ENCODE peak calls at places on chromosomes 12 and 14, in four cellular contexts. U, T, A and O are unnamed samples.

GRCh38 chr14:23494223-23494622 is 24.7 kb downstream of the NGDN start:
- DNase-seq in T (no peak), A (peak; percentile 42), U (no peak), O (no peak)

GRCh38 chr12:53005215-53005985 is 856 bp upstream of the EIF4B start:
- DNase-seq in T (no peak), U (peak; percentile 16), A (no peak), O (peak; percentile 24)

GRCh38 chr14:89746654-89747053 is 207.9 kb downstream of the EFCAB11 start:
- DNase-seq in A (no peak), U (no peak), T (no peak), O (no peak)

GRCh38 chr12:123757555-123757954 is 4.5 kb upstream of the DNAH10 start:
- DNase-seq in U (no peak), A (no peak), T (no peak), O (no peak)

GRCh38 chr12:34402228-34402898 is 380.1 kb downstream of the ALG10 start:
- DNase-seq in U (peak; percentile 2), T (no peak), A (no peak), O (peak; percentile 1)

GRCh38 chr12:12018454-12018853 is 52.3 kb upstream of the BCL2L14 start:
- DNase-seq in U (no peak), A (peak; percentile 61), T (no peak), O (no peak)

GRCh38 chr12:41684997-41685396 is 459.7 kb downstream of the GXYLT1 start:
- DNase-seq in T (no peak), U (no peak), A (no peak), O (no peak)

GRCh38 chr12:68794653-68795253 is 13.2 kb upstream of the MDM2 start:
- DNase-seq in U (no peak), T (no peak), A (peak; percentile 65), O (no peak)

GRCh38 chr12:103924761-103925641 is 5.2 kb upstream of the HSP90B1 start:
- DNase-seq in U (no peak), T (no peak), A (peak; percentile 82), O (no peak)

GRCh38 chr12:93839076-93839475 is 161.9 kb downstream of the CRADD start:
- DNase-seq in T (no peak), U (no peak), A (no peak), O (no peak)

GRCh38 chr14:104135904-104136471 is 2.4 kb upstream of the KIF26A start:
- DNase-seq in T (no peak), A (no peak), U (peak; percentile 17), O (peak; percentile 13)

GRCh38 chr14:71130491-71131179 is 223.4 kb downstream of the PCNX1 start:
- DNase-seq in T (no peak), U (no peak), A (peak; percentile 82), O (no peak)

GRCh38 chr14:70188608-70189540 is at the start of gene SLC8A3:
- DNase-seq in U (no peak), T (no peak), A (peak; percentile 44), O (no peak)

GRCh38 chr12:54579696-54580333 is 8.6 kb downstream of the PPP1R1A start:
- DNase-seq in T (peak; percentile 56), U (peak; percentile 85), A (peak; percentile 27), O (peak; percentile 90)

GRCh38 chr12:131990066-131990979 is 40.6 kb downstream of the EP400 start:
- DNase-seq in U (no peak), A (peak; percentile 61), T (no peak), O (no peak)

GRCh38 chr12:22598763-22599161 is 26.2 kb upstream of the ETNK1 start:
- DNase-seq in A (no peak), U (no peak), T (no peak), O (no peak)

GRCh38 chr12:46722737-46723136 is 103.1 kb downstream of the SLC38A4 start:
- DNase-seq in T (no peak), A (no peak), U (peak; percentile 14), O (no peak)

GRCh38 chr14:102951034-102951433 is 28.6 kb downstream of the AMN start:
- DNase-seq in A (no peak), T (no peak), U (no peak), O (no peak)

GRCh38 chr12:54958048-54958658 is 26.4 kb downstream of the TESPA1 start:
- DNase-seq in A (peak; percentile 38), T (peak; percentile 49), U (no peak), O (peak; percentile 62)

DNA sequence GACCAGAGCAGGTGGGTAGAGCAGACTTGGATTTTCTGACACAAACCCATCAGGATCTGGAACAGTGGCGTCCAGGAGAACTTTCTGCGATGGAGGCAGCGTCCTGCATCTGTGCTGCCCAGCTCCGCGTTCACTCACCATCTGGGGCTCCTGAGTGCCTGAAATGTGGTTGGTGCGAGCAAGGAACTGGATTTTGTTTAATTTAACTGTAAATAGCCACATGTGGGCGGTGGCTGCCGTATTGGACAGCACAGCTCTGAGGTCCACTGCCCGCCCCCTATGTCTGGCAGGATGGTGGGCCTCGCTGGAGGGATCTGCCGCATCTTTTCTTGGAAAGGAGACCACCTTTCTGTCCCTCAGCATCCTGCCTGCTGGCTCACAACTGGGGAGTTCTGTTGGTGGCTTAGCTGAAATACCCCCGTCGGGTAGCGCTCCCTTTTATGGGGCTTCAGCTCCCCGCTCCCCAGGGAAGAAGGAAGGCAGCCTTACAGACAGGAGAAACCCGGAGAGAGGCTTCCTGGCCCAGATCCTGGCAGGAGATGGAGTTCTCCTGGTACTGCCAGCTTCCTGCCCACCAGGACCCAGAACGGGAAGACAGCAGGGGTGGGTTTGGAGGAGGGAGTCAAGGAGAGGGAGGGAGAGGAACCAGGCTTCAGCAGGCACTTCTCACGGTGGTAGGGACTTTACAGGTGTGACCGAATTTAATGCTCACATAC is 184.9 kb upstream of the PRMT8 start:
- DNase-seq in A (no peak), U (no peak), T (no peak), O (no peak)
- H3K4me3 ChIP-seq in A (no peak overlapping the region), U (no peak overlapping the region), T (no peak overlapping the region), O (no peak overlapping the region)

GRCh38 chr12:26226119-26226518 is 30.7 kb downstream of the SSPN start:
- DNase-seq in T (no peak), U (no peak), A (no peak), O (no peak)

GRCh38 chr12:26229910-26230309 is 34.5 kb downstream of the SSPN start:
- DNase-seq in U (no peak), T (no peak), A (no peak), O (no peak)

GRCh38 chr12:26227376-26227775 is 32.0 kb downstream of the SSPN start:
- DNase-seq in T (no peak), A (no peak), U (no peak), O (no peak)

GRCh38 chr12:26224657-26225056 is 29.3 kb downstream of the SSPN start:
- DNase-seq in U (no peak), T (no peak), A (no peak), O (no peak)

DNA sequence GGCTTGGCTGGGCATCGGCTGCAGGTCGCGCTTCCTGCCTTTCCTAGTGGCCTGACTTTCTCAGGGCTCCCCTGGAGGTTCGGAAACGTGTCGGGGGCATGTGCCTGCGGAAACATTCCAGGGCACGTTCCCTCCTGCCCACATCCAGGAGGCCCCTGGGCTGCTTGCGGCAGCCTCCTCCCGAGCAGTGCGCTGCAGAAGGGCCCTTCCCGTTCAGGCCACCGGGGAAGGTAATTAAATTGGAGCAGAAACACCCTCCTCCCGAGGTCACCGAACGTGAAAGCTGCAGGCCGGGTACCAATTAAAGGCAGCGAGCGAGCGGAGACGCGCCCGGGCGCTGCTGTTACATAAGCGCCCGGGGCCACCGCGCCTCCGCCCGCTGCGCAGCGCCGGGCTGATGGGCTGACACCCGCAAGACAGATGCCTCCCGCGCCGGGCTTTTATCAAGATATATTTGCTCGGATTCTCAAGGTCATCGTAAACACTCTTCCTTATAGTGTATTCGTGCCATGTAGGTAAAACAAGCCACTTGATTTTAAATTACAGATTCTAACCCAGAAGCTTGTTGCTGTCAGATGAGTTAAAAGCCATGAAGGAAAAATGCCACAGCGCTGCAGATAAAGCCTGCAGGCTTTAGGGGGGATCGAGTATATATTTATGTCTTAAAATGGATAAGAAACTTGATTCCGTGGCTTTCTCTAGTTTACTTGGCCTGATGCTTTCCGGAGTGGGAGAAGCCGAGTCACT is 31.4 kb downstream of the SSPN start:
- DNase-seq in U (peak; percentile 31), T (no peak), A (peak; percentile 39), O (peak; percentile 42)
- H3K4me3 ChIP-seq in U (peak overlapping the region; percentile 67), T (no peak overlapping the region), A (peak overlapping the region; percentile 46), O (peak overlapping the region; percentile 10)

GRCh38 chr14:100223332-100224171 is 15.4 kb upstream of the YY1 start:
- DNase-seq in A (no peak), T (no peak), U (no peak), O (no peak)
- H3K4me3 ChIP-seq in A (no peak overlapping the region), T (peak overlapping the region; percentile 80), U (no peak overlapping the region), O (no peak overlapping the region)

GRCh38 chr12:120376416-120376815 is 7.5 kb upstream of the MSI1 start:
- DNase-seq in T (no peak), A (no peak), U (no peak), O (no peak)
- H3K4me3 ChIP-seq in T (no peak overlapping the region), A (no peak overlapping the region), U (no peak overlapping the region), O (no peak overlapping the region)

GRCh38 chr14:76844223-76844622 is 18.0 kb downstream of the LRRC74A start:
- DNase-seq in U (peak; percentile 70), A (peak; percentile 29), T (peak; percentile 34), O (peak; percentile 84)
- H3K4me3 ChIP-seq in U (no peak overlapping the region), A (no peak overlapping the region), T (no peak overlapping the region), O (no peak overlapping the region)

GRCh38 chr12:3200779-3201738 is 123.9 kb downstream of the TSPAN9 start:
- DNase-seq in T (no peak), A (no peak), U (no peak), O (no peak)

GRCh38 chr12:3202734-3203446 is 125.7 kb downstream of the TSPAN9 start:
- DNase-seq in T (no peak), U (no peak), A (no peak), O (peak; percentile 67)

GRCh38 chr12:3199551-3200031 is 122.4 kb downstream of the TSPAN9 start:
- DNase-seq in A (peak; percentile 36), U (no peak), T (no peak), O (no peak)

GRCh38 chr12:3201741-3202500 is 124.7 kb downstream of the TSPAN9 start:
- DNase-seq in A (no peak), U (peak; percentile 60), T (no peak), O (peak; percentile 55)

DNA sequence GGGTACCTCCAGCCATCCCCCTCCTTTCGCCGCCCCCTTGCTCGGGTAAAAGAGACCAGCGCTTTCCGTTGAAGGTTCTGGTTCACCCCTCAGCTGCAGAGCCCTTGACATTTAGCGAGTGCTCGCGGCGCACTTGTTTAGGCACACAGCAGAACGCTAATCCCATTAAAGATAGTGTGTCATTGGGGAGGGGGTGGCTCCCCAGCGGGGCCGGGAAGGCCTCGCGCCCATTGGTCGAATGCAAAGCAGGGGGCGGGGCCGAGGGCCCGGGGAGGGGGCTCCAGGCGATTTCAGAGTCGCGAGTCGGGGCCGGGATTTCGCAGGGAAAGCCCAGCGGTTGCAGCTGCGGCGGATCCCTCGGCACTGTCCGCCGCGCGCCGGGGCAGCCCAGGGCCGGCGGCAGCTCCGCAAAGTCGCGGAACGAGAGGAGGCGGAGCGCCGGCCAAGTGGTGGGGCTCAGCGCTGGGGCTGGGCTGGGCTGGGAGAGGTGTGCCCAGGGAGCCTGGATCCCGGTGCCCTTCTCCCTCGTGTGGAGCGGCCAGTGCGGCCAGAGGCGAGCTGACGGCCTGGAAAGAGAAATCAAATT is 122.9 kb downstream of the TSPAN9 start:
- DNase-seq in T (no peak), U (peak; percentile 63), A (peak; percentile 35), O (no peak)
- H3K4me3 ChIP-seq in T (no peak overlapping the region), U (peak overlapping the region; percentile 76), A (peak overlapping the region; percentile 62), O (peak overlapping the region; percentile 19)

GRCh38 chr14:32809255-32809654 is 129.4 kb upstream of the NPAS3 start:
- DNase-seq in U (no peak), T (no peak), A (no peak), O (no peak)
- H3K4me3 ChIP-seq in U (peak overlapping the region; percentile 40), T (no peak overlapping the region), A (no peak overlapping the region), O (no peak overlapping the region)